ENCODE peak calls at places on chromosomes 13 and 19, in six cellular contexts. B, N, A, S, Y and V are unnamed samples.
A peak's percentile ranks its signal among the peaks of the same experiment; 100 is the strongest.

GRCh38 chr19:49387936-49388372 is at the start of gene KASH5:
- DNase-seq in A (peak; percentile 74), N (peak; percentile 85), S (peak; percentile 88), Y (no peak), B (peak; percentile 62), V (peak; percentile 93)

GRCh38 chr13:44669534-44669933 is 93.4 kb upstream of the TSC22D1 start:
- DNase-seq in N (no peak), S (no peak), A (no peak), B (no peak), Y (no peak), V (no peak)

GRCh38 chr19:55590621-55591020 is 8.7 kb downstream of the FIZ1 start:
- DNase-seq in A (no peak), B (peak; percentile 84), S (no peak), Y (no peak), N (no peak), V (peak; percentile 49)

GRCh38 chr13:39603424-39603947 is 493 bp upstream of the LHFPL6 start:
- DNase-seq in S (no peak), N (peak; percentile 44), B (peak; percentile 47), A (peak; percentile 41), Y (no peak), V (peak; percentile 51)

GRCh38 chr13:51906581-51906980 is 44.8 kb downstream of the CCDC70 start:
- DNase-seq in Y (no peak), A (no peak), S (no peak), N (peak; percentile 60), B (no peak), V (no peak)

GRCh38 chr19:30360378-30361106 is 11.6 kb upstream of the ZNF536 start:
- DNase-seq in N (no peak), A (no peak), S (no peak), Y (no peak), B (peak; percentile 55), V (peak; percentile 24)

GRCh38 chr19:50736338-50736737 is 13.2 kb downstream of the CLEC11A start:
- DNase-seq in N (no peak), B (no peak), S (no peak), Y (no peak), A (no peak), V (no peak)

GRCh38 chr13:69423844-69424243 is 683.8 kb upstream of the ATXN8OS start:
- DNase-seq in B (no peak), S (no peak), Y (no peak), A (no peak), N (no peak), V (no peak)

GRCh38 chr13:20822406-20822805 is 48.6 kb upstream of the EEF1AKMT1 start:
- DNase-seq in Y (no peak), B (no peak), A (no peak), S (no peak), N (no peak), V (no peak)

GRCh38 chr19:3481241-3482090 is 1.1 kb upstream of the SMIM24 start:
- DNase-seq in B (no peak), N (no peak), A (no peak), S (no peak), Y (no peak), V (no peak)

GRCh38 chr13:42649761-42650289 is 75.9 kb downstream of the TNFSF11 start:
- DNase-seq in N (no peak), B (no peak), A (no peak), Y (no peak), S (no peak), V (no peak)

GRCh38 chr19:6173190-6173589 is 37.7 kb downstream of the ACSBG2 start:
- DNase-seq in B (no peak), N (no peak), A (no peak), Y (no peak), S (no peak), V (no peak)